ENCODE peak calls at places on chromosomes 16 and 17, in five cellular contexts. One of them, this sample, is unnamed.

GRCh38 chr16:57051696-57052228 is 40.6 kb upstream of the CPNE2 start:
- DNase-seq in A172: no peak
- DNase-seq in HFF-Myc: no peak
- DNase-seq in mucosa of descending colon: no peak
- DNase-seq in NCI-H1105: no peak
- DNase-seq in this sample: no peak

GRCh38 chr16:53822936-53823529 is 119.1 kb downstream of the FTO start:
- DNase-seq in A172: no peak
- DNase-seq in HFF-Myc: no peak
- DNase-seq in mucosa of descending colon: no peak
- DNase-seq in NCI-H1105: no peak
- DNase-seq in this sample: no peak

GRCh38 chr16:11625769-11626168 is 39.0 kb upstream of the LITAF start:
- DNase-seq in A172: no peak
- DNase-seq in HFF-Myc: no peak
- DNase-seq in mucosa of descending colon: no peak
- DNase-seq in NCI-H1105: no peak
- DNase-seq in this sample: no peak

GRCh38 chr17:29113334-29113733 is 66.9 kb downstream of the MYO18A start:
- DNase-seq in A172: no peak
- DNase-seq in HFF-Myc: no peak
- DNase-seq in mucosa of descending colon: no peak
- DNase-seq in NCI-H1105: no peak
- DNase-seq in this sample: no peak

GRCh38 chr17:44909681-44910144 is 5.6 kb downstream of the GFAP start:
- DNase-seq in A172: peak
- DNase-seq in HFF-Myc: no peak
- DNase-seq in mucosa of descending colon: no peak
- DNase-seq in NCI-H1105: no peak
- DNase-seq in this sample: peak

GRCh38 chr17:58956997-58957724 is 149.5 kb downstream of the TRIM37 start:
- DNase-seq in A172: peak
- DNase-seq in HFF-Myc: no peak
- DNase-seq in mucosa of descending colon: no peak
- DNase-seq in NCI-H1105: no peak
- DNase-seq in this sample: no peak

GRCh38 chr17:9729034-9729650 is 62.2 kb downstream of the DHRS7C start:
- DNase-seq in A172: peak
- DNase-seq in HFF-Myc: peak
- DNase-seq in mucosa of descending colon: no peak
- DNase-seq in NCI-H1105: peak
- DNase-seq in this sample: peak

GRCh38 chr17:62008294-62008693 is 56.8 kb downstream of the MED13 start:
- DNase-seq in A172: no peak
- DNase-seq in HFF-Myc: no peak
- DNase-seq in mucosa of descending colon: no peak
- DNase-seq in NCI-H1105: no peak
- DNase-seq in this sample: no peak

GRCh38 chr17:51032850-51033249 is 87.8 kb downstream of the SPAG9 start:
- DNase-seq in A172: no peak
- DNase-seq in HFF-Myc: no peak
- DNase-seq in mucosa of descending colon: no peak
- DNase-seq in NCI-H1105: no peak
- DNase-seq in this sample: no peak

GRCh38 chr17:8862213-8863056 is 5.0 kb downstream of the PIK3R6 start:
- DNase-seq in A172: no peak
- DNase-seq in HFF-Myc: no peak
- DNase-seq in mucosa of descending colon: no peak
- DNase-seq in NCI-H1105: no peak
- DNase-seq in this sample: no peak

GRCh38 chr16:23905027-23905426 is 69.2 kb downstream of the PRKCB start:
- DNase-seq in A172: peak
- DNase-seq in HFF-Myc: peak
- DNase-seq in mucosa of descending colon: no peak
- DNase-seq in NCI-H1105: no peak
- DNase-seq in this sample: peak

GRCh38 chr16:62058412-62058811 is 22.2 kb upstream of the CDH8 start:
- DNase-seq in A172: no peak
- DNase-seq in HFF-Myc: no peak
- DNase-seq in mucosa of descending colon: no peak
- DNase-seq in NCI-H1105: no peak
- DNase-seq in this sample: no peak

GRCh38 chr17:62704381-62704971 is 77.0 kb downstream of the MRC2 start:
- DNase-seq in A172: peak
- DNase-seq in HFF-Myc: no peak
- DNase-seq in mucosa of descending colon: peak
- DNase-seq in NCI-H1105: no peak
- DNase-seq in this sample: no peak

GRCh38 chr17:77387891-77388290 is 247.1 kb downstream of the SEC14L1 start:
- DNase-seq in A172: no peak
- DNase-seq in HFF-Myc: no peak
- DNase-seq in mucosa of descending colon: no peak
- DNase-seq in NCI-H1105: no peak
- DNase-seq in this sample: no peak

GRCh38 chr17:38550661-38551060 is 55.1 kb downstream of the SRCIN1 start:
- DNase-seq in A172: peak
- DNase-seq in HFF-Myc: no peak
- DNase-seq in mucosa of descending colon: no peak
- DNase-seq in NCI-H1105: no peak
- DNase-seq in this sample: peak

GRCh38 chr16:583815-584591 is 5.9 kb upstream of the RAB40C start:
- DNase-seq in A172: no peak
- DNase-seq in HFF-Myc: no peak
- DNase-seq in mucosa of descending colon: no peak
- DNase-seq in NCI-H1105: peak
- DNase-seq in this sample: no peak

GRCh38 chr16:87560428-87561199 is 41.7 kb upstream of the JPH3 start:
- DNase-seq in A172: peak
- DNase-seq in HFF-Myc: no peak
- DNase-seq in mucosa of descending colon: peak
- DNase-seq in NCI-H1105: no peak
- DNase-seq in this sample: peak

GRCh38 chr17:44078412-44078811 is 7.9 kb downstream of the G6PC3 start:
- DNase-seq in A172: no peak
- DNase-seq in HFF-Myc: no peak
- DNase-seq in mucosa of descending colon: no peak
- DNase-seq in NCI-H1105: no peak
- DNase-seq in this sample: no peak

GRCh38 chr17:6269474-6269873 is 165.4 kb downstream of the AIPL1 start:
- DNase-seq in A172: peak
- DNase-seq in HFF-Myc: no peak
- DNase-seq in mucosa of descending colon: peak
- DNase-seq in NCI-H1105: no peak
- DNase-seq in this sample: peak

GRCh38 chr17:72901657-72902056 is 190.8 kb downstream of the SLC39A11 start:
- DNase-seq in A172: no peak
- DNase-seq in HFF-Myc: no peak
- DNase-seq in mucosa of descending colon: no peak
- DNase-seq in NCI-H1105: no peak
- DNase-seq in this sample: no peak